ENCODE peak calls at places on chromosomes 13 and 19, in seven cellular contexts. One of them, this sample, is unnamed.

GRCh38 chr19:57759096-57759495 is 10.4 kb upstream of the ZNF586 start:
- DNase-seq in body of pancreas: no peak
- DNase-seq in fibroblast of lung: no peak
- DNase-seq in right atrium auricular region: no peak
- DNase-seq in lung: no peak
- DNase-seq in tibial artery: no peak
- DNase-seq in PC-3: no peak
- DNase-seq in this sample: no peak

GRCh38 chr13:25981060-25981459 is 70.8 kb downstream of the SHISA2 start:
- DNase-seq in fibroblast of lung: no peak
- DNase-seq in PC-3: no peak
- DNase-seq in right atrium auricular region: no peak
- DNase-seq in body of pancreas: no peak
- DNase-seq in tibial artery: no peak
- DNase-seq in lung: no peak
- DNase-seq in this sample: no peak

GRCh38 chr19:2768365-2769132 is 14.5 kb downstream of the SGTA start:
- DNase-seq in tibial artery: no peak
- DNase-seq in right atrium auricular region: no peak
- DNase-seq in body of pancreas: no peak
- DNase-seq in PC-3: no peak
- DNase-seq in fibroblast of lung: no peak
- DNase-seq in lung: no peak
- DNase-seq in this sample: no peak

GRCh38 chr13:100051070-100051469 is 37.8 kb upstream of the PCCA start:
- DNase-seq in PC-3: no peak
- DNase-seq in lung: no peak
- DNase-seq in right atrium auricular region: no peak
- DNase-seq in fibroblast of lung: no peak
- DNase-seq in tibial artery: no peak
- DNase-seq in body of pancreas: no peak
- DNase-seq in this sample: no peak

GRCh38 chr19:10114651-10115391 is 3.3 kb downstream of the P2RY11 start:
- DNase-seq in right atrium auricular region: no peak
- DNase-seq in PC-3: peak; percentile 39
- DNase-seq in tibial artery: no peak
- DNase-seq in fibroblast of lung: no peak
- DNase-seq in lung: no peak
- DNase-seq in body of pancreas: no peak
- DNase-seq in this sample: no peak

GRCh38 chr13:51995677-51996551 is 15.3 kb downstream of the ATP7B start:
- DNase-seq in PC-3: no peak
- DNase-seq in body of pancreas: peak; percentile 92
- DNase-seq in right atrium auricular region: no peak
- DNase-seq in lung: peak; percentile 35
- DNase-seq in tibial artery: no peak
- DNase-seq in fibroblast of lung: peak; percentile 19
- DNase-seq in this sample: no peak

GRCh38 chr19:3062165-3063105 is at the start of gene TLE5:
- DNase-seq in PC-3: peak; percentile 47
- DNase-seq in body of pancreas: peak; percentile 81
- DNase-seq in fibroblast of lung: no peak
- DNase-seq in tibial artery: peak; percentile 76
- DNase-seq in right atrium auricular region: no peak
- DNase-seq in lung: peak; percentile 49
- DNase-seq in this sample: peak; percentile 71

GRCh38 chr19:45164577-45165335 is 4.0 kb upstream of the NKPD1 start:
- DNase-seq in lung: peak; percentile 76
- DNase-seq in fibroblast of lung: peak; percentile 47
- DNase-seq in body of pancreas: peak; percentile 54
- DNase-seq in tibial artery: no peak
- DNase-seq in PC-3: no peak
- DNase-seq in right atrium auricular region: peak; percentile 67
- DNase-seq in this sample: no peak

GRCh38 chr13:20582026-20582425 is 15.1 kb downstream of the IFT88 start:
- DNase-seq in right atrium auricular region: no peak
- DNase-seq in lung: no peak
- DNase-seq in fibroblast of lung: no peak
- DNase-seq in tibial artery: no peak
- DNase-seq in PC-3: no peak
- DNase-seq in body of pancreas: no peak
- DNase-seq in this sample: no peak

GRCh38 chr13:113519556-113519955 is 29.0 kb upstream of the DCUN1D2 start:
- DNase-seq in body of pancreas: no peak
- DNase-seq in tibial artery: peak; percentile 33
- DNase-seq in PC-3: no peak
- DNase-seq in lung: no peak
- DNase-seq in right atrium auricular region: no peak
- DNase-seq in fibroblast of lung: no peak
- DNase-seq in this sample: no peak

GRCh38 chr13:110404321-110404720 is 97.2 kb downstream of the COL4A2 start:
- DNase-seq in right atrium auricular region: peak; percentile 52
- DNase-seq in fibroblast of lung: no peak
- DNase-seq in tibial artery: no peak
- DNase-seq in lung: no peak
- DNase-seq in PC-3: no peak
- DNase-seq in body of pancreas: no peak
- DNase-seq in this sample: no peak
- H3K27me3 ChIP-seq in right atrium auricular region: no peaks in the 10 kb centered on the region
- H3K27me3 ChIP-seq in fibroblast of lung: no peaks in the 10 kb centered on the region
- H3K27me3 ChIP-seq in tibial artery: no peaks in the 10 kb centered on the region
- H3K27me3 ChIP-seq in lung: no peaks in the 10 kb centered on the region
- H3K27me3 ChIP-seq in PC-3: no peaks in the 10 kb centered on the region
- H3K27me3 ChIP-seq in body of pancreas: no peaks in the 10 kb centered on the region
- H3K27me3 ChIP-seq in this sample: peaks cover 1% of the 10 kb centered on the region

GRCh38 chr13:33388254-33388998 is 102.9 kb upstream of the STARD13 start:
- DNase-seq in PC-3: no peak
- DNase-seq in body of pancreas: no peak
- DNase-seq in fibroblast of lung: no peak
- DNase-seq in tibial artery: no peak
- DNase-seq in lung: no peak
- DNase-seq in right atrium auricular region: no peak
- DNase-seq in this sample: no peak
- TF ChIP-seq CTCF in PC-3: peak; percentile 17
- TF ChIP-seq CTCF in body of pancreas: no peak
- TF ChIP-seq CTCF in fibroblast of lung: no peak
- TF ChIP-seq CTCF in tibial artery: no peak
- TF ChIP-seq CTCF in lung: no peak
- TF ChIP-seq CTCF in right atrium auricular region: no peak
- TF ChIP-seq CTCF in this sample: no peak

GRCh38 chr13:41562541-41563178 is 105.3 kb downstream of the RGCC start:
- DNase-seq in fibroblast of lung: no peak
- DNase-seq in lung: no peak
- DNase-seq in body of pancreas: no peak
- DNase-seq in tibial artery: no peak
- DNase-seq in right atrium auricular region: no peak
- DNase-seq in PC-3: no peak
- DNase-seq in this sample: no peak
- H3K4me1 ChIP-seq in fibroblast of lung: peaks cover 31% of the 10 kb centered on the region
- H3K4me1 ChIP-seq in lung: peaks cover 6% of the 10 kb centered on the region
- H3K4me1 ChIP-seq in body of pancreas: peaks cover 4% of the 10 kb centered on the region
- H3K4me1 ChIP-seq in tibial artery: no peaks in the 10 kb centered on the region
- H3K4me1 ChIP-seq in right atrium auricular region: no peaks in the 10 kb centered on the region
- H3K4me1 ChIP-seq in PC-3: peaks cover 4% of the 10 kb centered on the region
- H3K4me1 ChIP-seq in this sample: peaks cover 6% of the 10 kb centered on the region

GRCh38 chr13:32315255-32316029 is at the start of the genes BRCA2 and ZAR1L:
- DNase-seq in PC-3: peak; percentile 81
- DNase-seq in tibial artery: peak; percentile 92
- DNase-seq in lung: peak; percentile 86
- DNase-seq in right atrium auricular region: peak; percentile 92
- DNase-seq in fibroblast of lung: peak; percentile 90
- DNase-seq in body of pancreas: peak; percentile 90
- DNase-seq in this sample: peak; percentile 91
- H3K27me3 ChIP-seq in PC-3: no peaks in the 10 kb centered on the region
- H3K27me3 ChIP-seq in tibial artery: no peaks in the 10 kb centered on the region
- H3K27me3 ChIP-seq in lung: no peaks in the 10 kb centered on the region
- H3K27me3 ChIP-seq in right atrium auricular region: no peaks in the 10 kb centered on the region
- H3K27me3 ChIP-seq in fibroblast of lung: no peaks in the 10 kb centered on the region
- H3K27me3 ChIP-seq in body of pancreas: no peaks in the 10 kb centered on the region
- H3K27me3 ChIP-seq in this sample: no peaks in the 10 kb centered on the region

DNA sequence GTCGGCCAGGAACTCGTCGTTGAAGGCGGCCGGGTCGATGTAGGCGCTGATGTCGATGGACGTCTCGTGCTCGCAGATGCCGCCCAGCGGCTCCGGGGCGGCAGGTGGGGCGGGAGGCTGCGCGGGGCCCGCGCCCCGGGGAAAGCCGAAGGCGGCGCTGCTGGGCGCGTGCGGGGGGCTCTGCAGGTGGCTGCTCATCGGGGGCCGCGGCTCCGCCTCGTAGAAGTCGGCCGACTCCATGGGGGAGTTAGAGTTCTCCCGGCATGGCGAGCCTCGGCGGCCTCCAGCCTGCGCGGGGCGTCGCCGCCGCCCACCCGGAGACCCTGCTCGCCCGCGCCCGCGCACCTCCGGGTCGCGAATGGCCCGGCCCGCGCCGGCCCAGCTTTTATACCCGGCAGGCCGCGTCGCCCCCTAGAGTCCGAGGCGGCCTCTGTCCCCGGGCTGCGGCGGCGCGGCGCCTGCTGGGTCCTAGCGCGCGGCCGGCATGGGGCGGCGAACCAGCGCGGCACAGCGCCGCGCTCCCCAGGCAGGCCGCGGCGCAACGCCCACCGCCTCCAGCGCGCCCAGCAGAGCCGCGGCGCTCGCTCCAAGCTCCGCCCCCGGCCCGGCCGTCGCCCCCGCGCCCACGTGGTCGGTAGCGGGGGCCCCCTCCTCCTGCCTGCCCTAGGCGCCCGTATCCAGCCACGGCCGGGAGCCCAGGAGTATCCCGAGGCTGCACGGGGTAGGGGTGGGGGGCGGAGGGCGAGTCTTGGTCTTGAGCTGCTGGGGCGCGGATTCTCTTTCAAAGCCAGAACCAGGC is at the start of gene CEBPA:
- DNase-seq in PC-3: peak; percentile 74
- DNase-seq in body of pancreas: peak; percentile 89
- DNase-seq in fibroblast of lung: peak; percentile 77
- DNase-seq in lung: peak; percentile 82
- DNase-seq in tibial artery: peak; percentile 81
- DNase-seq in right atrium auricular region: no peak
- DNase-seq in this sample: peak; percentile 25
- TF ChIP-seq CTCF in PC-3: no peak
- TF ChIP-seq CTCF in body of pancreas: no peak
- TF ChIP-seq CTCF in fibroblast of lung: peak; percentile 22
- TF ChIP-seq CTCF in lung: no peak
- TF ChIP-seq CTCF in tibial artery: peak; percentile 62
- TF ChIP-seq CTCF in right atrium auricular region: peak; percentile 54
- TF ChIP-seq CTCF in this sample: no peak

GRCh38 chr19:38710416-38710702 is 33.9 kb downstream of the CAPN12 start:
- DNase-seq in PC-3: no peak
- DNase-seq in body of pancreas: no peak
- DNase-seq in fibroblast of lung: no peak
- DNase-seq in tibial artery: no peak
- DNase-seq in lung: no peak
- DNase-seq in right atrium auricular region: no peak
- DNase-seq in this sample: no peak
- H3K4me1 ChIP-seq in PC-3: peaks cover 22% of the 10 kb centered on the region
- H3K4me1 ChIP-seq in body of pancreas: peaks cover 71% of the 10 kb centered on the region
- H3K4me1 ChIP-seq in fibroblast of lung: peaks cover 53% of the 10 kb centered on the region
- H3K4me1 ChIP-seq in tibial artery: peaks cover 100% of the 10 kb centered on the region
- H3K4me1 ChIP-seq in lung: peaks cover 38% of the 10 kb centered on the region
- H3K4me1 ChIP-seq in right atrium auricular region: peaks cover 3% of the 10 kb centered on the region
- H3K4me1 ChIP-seq in this sample: no peaks in the 10 kb centered on the region

GRCh38 chr19:7736148-7736547 is 4.2 kb upstream of the CLEC4G start:
- DNase-seq in PC-3: no peak
- DNase-seq in tibial artery: no peak
- DNase-seq in lung: no peak
- DNase-seq in body of pancreas: no peak
- DNase-seq in fibroblast of lung: no peak
- DNase-seq in right atrium auricular region: no peak
- DNase-seq in this sample: no peak
- H3K27me3 ChIP-seq in PC-3: peaks cover 45% of the 10 kb centered on the region
- H3K27me3 ChIP-seq in tibial artery: peaks cover 21% of the 10 kb centered on the region
- H3K27me3 ChIP-seq in lung: no peaks in the 10 kb centered on the region
- H3K27me3 ChIP-seq in body of pancreas: no peaks in the 10 kb centered on the region
- H3K27me3 ChIP-seq in fibroblast of lung: peaks cover 3% of the 10 kb centered on the region
- H3K27me3 ChIP-seq in right atrium auricular region: no peaks in the 10 kb centered on the region
- H3K27me3 ChIP-seq in this sample: no peaks in the 10 kb centered on the region

DNA sequence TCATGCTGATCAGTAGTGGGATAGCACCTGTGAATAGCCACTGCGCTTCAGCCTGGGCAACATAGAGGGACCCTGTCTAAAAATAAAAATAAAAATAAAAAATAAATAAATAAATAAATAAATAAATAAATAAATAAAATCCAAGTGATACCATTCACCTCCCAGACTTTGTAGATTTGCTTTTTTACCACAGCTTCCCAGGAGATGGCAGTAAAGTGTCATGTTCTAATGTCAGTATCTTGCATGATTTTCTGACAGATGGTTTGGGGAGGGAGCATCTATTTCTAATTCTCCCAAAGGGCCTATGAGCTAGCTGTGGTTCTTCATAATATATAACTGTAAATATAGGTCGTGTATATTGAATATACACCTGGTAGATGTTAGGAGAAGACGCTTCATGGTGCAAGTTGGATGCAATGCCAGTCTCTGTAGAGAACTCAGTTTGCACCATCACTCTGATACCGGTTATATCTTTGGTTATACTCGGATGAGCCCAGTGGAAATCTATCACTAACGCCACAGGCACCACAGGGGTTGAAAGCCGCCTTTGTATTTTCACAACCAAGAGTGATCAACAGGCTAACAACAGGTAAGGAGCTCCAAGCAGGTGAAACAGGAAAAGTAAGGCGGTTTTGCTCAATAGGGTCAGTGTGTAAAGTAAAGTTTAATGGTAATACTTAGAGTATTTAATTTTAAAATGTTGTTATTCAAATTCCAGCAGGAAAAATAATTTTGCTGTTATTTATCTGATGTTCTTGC is 13.9 kb downstream of the APLP1 start:
- DNase-seq in body of pancreas: peak; percentile 51
- DNase-seq in lung: no peak
- DNase-seq in fibroblast of lung: peak; percentile 87
- DNase-seq in right atrium auricular region: no peak
- DNase-seq in PC-3: peak; percentile 71
- DNase-seq in tibial artery: no peak
- DNase-seq in this sample: no peak
- TF ChIP-seq CTCF in body of pancreas: peak; percentile 60
- TF ChIP-seq CTCF in lung: peak; percentile 59
- TF ChIP-seq CTCF in fibroblast of lung: peak; percentile 53
- TF ChIP-seq CTCF in right atrium auricular region: peak; percentile 61
- TF ChIP-seq CTCF in PC-3: peak; percentile 46
- TF ChIP-seq CTCF in tibial artery: peak; percentile 34
- TF ChIP-seq CTCF in this sample: peak; percentile 81